ENCODE peak calls at places on chromosomes 6 and 20, in four cellular contexts. One of them, this sample, is unnamed.

GRCh38 chr6:167306401-167306998 is 15.4 kb downstream of the UNC93A start:
- DNase-seq in effector CD4-positive, alpha-beta T cell: no peak
- DNase-seq in transverse colon: no peak
- DNase-seq in SW480: peak
- DNase-seq in this sample: no peak

GRCh38 chr20:14418441-14418840 is 81.0 kb upstream of the FLRT3 start:
- DNase-seq in SW480: no peak
- DNase-seq in transverse colon: no peak
- DNase-seq in effector CD4-positive, alpha-beta T cell: no peak
- DNase-seq in this sample: no peak

GRCh38 chr6:73704260-73704659 is 8.3 kb downstream of the CD109 start:
- DNase-seq in SW480: peak
- DNase-seq in transverse colon: no peak
- DNase-seq in effector CD4-positive, alpha-beta T cell: no peak
- DNase-seq in this sample: no peak

GRCh38 chr6:20454201-20454824 is 52.6 kb downstream of the E2F3 start:
- DNase-seq in transverse colon: no peak
- DNase-seq in SW480: no peak
- DNase-seq in effector CD4-positive, alpha-beta T cell: peak
- DNase-seq in this sample: no peak

GRCh38 chr20:2402271-2402980 is 21.7 kb downstream of the TGM6 start:
- DNase-seq in effector CD4-positive, alpha-beta T cell: no peak
- DNase-seq in SW480: peak
- DNase-seq in transverse colon: no peak
- DNase-seq in this sample: no peak

GRCh38 chr20:42901689-42902518 is 287.8 kb downstream of the PTPRT start:
- DNase-seq in transverse colon: no peak
- DNase-seq in effector CD4-positive, alpha-beta T cell: no peak
- DNase-seq in SW480: no peak
- DNase-seq in this sample: no peak

GRCh38 chr6:44569931-44570385 is 182.5 kb downstream of the CDC5L start:
- DNase-seq in SW480: no peak
- DNase-seq in transverse colon: peak
- DNase-seq in effector CD4-positive, alpha-beta T cell: no peak
- DNase-seq in this sample: no peak

GRCh38 chr6:18343741-18344140 is 43.4 kb upstream of the RNF144B start:
- DNase-seq in effector CD4-positive, alpha-beta T cell: no peak
- DNase-seq in transverse colon: no peak
- DNase-seq in SW480: no peak
- DNase-seq in this sample: no peak

GRCh38 chr6:36320475-36320874 is 16.2 kb downstream of the BNIP5 start:
- DNase-seq in transverse colon: peak
- DNase-seq in SW480: peak
- DNase-seq in effector CD4-positive, alpha-beta T cell: no peak
- DNase-seq in this sample: no peak

GRCh38 chr6:14799928-14800327 is 445.9 kb upstream of the JARID2 start:
- DNase-seq in transverse colon: peak
- DNase-seq in SW480: peak
- DNase-seq in effector CD4-positive, alpha-beta T cell: no peak
- DNase-seq in this sample: no peak

GRCh38 chr20:47922280-47922675 is 137.0 kb upstream of the SULF2 start:
- DNase-seq in effector CD4-positive, alpha-beta T cell: no peak
- DNase-seq in transverse colon: no peak
- DNase-seq in SW480: no peak
- DNase-seq in this sample: no peak

GRCh38 chr6:31701666-31702420 is 1.3 kb downstream of the ABHD16A start:
- DNase-seq in effector CD4-positive, alpha-beta T cell: no peak
- DNase-seq in SW480: no peak
- DNase-seq in transverse colon: no peak
- DNase-seq in this sample: no peak

GRCh38 chr20:33465536-33466302 is 22.2 kb upstream of the SNTA1 start:
- DNase-seq in SW480: no peak
- DNase-seq in transverse colon: no peak
- DNase-seq in effector CD4-positive, alpha-beta T cell: no peak
- DNase-seq in this sample: no peak

GRCh38 chr20:59810376-59811187 is 122.9 kb downstream of the SYCP2 start:
- DNase-seq in effector CD4-positive, alpha-beta T cell: no peak
- DNase-seq in SW480: no peak
- DNase-seq in transverse colon: no peak
- DNase-seq in this sample: no peak

GRCh38 chr6:37056439-37057127 is 51.1 kb downstream of the FGD2 start:
- DNase-seq in SW480: peak
- DNase-seq in transverse colon: no peak
- DNase-seq in effector CD4-positive, alpha-beta T cell: no peak
- DNase-seq in this sample: no peak

GRCh38 chr6:36769676-36770499 is 69.4 kb downstream of the CPNE5 start:
- DNase-seq in SW480: peak
- DNase-seq in transverse colon: no peak
- DNase-seq in effector CD4-positive, alpha-beta T cell: no peak
- DNase-seq in this sample: no peak

GRCh38 chr6:52190409-52190808 is 4.2 kb downstream of the IL17A start:
- DNase-seq in SW480: no peak
- DNase-seq in effector CD4-positive, alpha-beta T cell: no peak
- DNase-seq in transverse colon: no peak
- DNase-seq in this sample: no peak

GRCh38 chr20:38633577-38634093 is 32.0 kb downstream of the ARHGAP40 start:
- DNase-seq in transverse colon: peak
- DNase-seq in SW480: peak
- DNase-seq in effector CD4-positive, alpha-beta T cell: peak
- DNase-seq in this sample: peak

GRCh38 chr6:139533166-139533565 is 158.7 kb upstream of the CITED2 start:
- DNase-seq in transverse colon: no peak
- DNase-seq in effector CD4-positive, alpha-beta T cell: no peak
- DNase-seq in SW480: no peak
- DNase-seq in this sample: no peak